ENCODE peak calls at places on chromosomes 1 and 21, in four cellular contexts. X is neural crest cell, W is mucosa of descending colon, J is foreskin fibroblast. H is an unnamed sample.
A peak's percentile ranks its signal among the peaks of the same experiment; 100 is the strongest.

GRCh38 chr1:44810101-44810761 is 1.9 kb downstream of the BTBD19 start:
- DNase-seq in J (no peak), X (no peak), W (no peak), H (no peak)

GRCh38 chr1:151243683-151244216 is 10.8 kb upstream of the PSMD4 start:
- DNase-seq in J (no peak), W (no peak), X (no peak), H (no peak)

GRCh38 chr1:30445449-30445848 is 277.9 kb downstream of the MATN1 start:
- DNase-seq in W (no peak), X (no peak), J (no peak), H (no peak)

GRCh38 chr1:81374481-81374880 is 426.3 kb upstream of the ADGRL2 start:
- DNase-seq in J (no peak), W (no peak), X (no peak), H (no peak)

GRCh38 chr1:206967096-206967851 is 3.0 kb downstream of the FCAMR start:
- DNase-seq in J (no peak), W (no peak), X (no peak), H (peak; percentile 23)

GRCh38 chr1:163231385-163231784 is 28.7 kb upstream of the RGS5 start:
- DNase-seq in W (no peak), J (peak; percentile 30), X (no peak), H (peak; percentile 39)

GRCh38 chr1:1089731-1090423 is 15.8 kb upstream of the RNF223 start:
- DNase-seq in X (no peak), J (no peak), W (no peak), H (no peak)

GRCh38 chr1:38941527-38942019 is at the start of gene RHBDL2:
- DNase-seq in W (peak; percentile 86), X (no peak), J (no peak), H (peak; percentile 39)

GRCh38 chr1:244050835-244051444 is at the start of gene ZBTB18:
- DNase-seq in X (no peak), J (peak; percentile 36), W (peak; percentile 23), H (peak; percentile 54)

GRCh38 chr1:3761296-3762010 is 9.2 kb downstream of the CCDC27 start:
- DNase-seq in J (no peak), W (no peak), X (no peak), H (no peak)

GRCh38 chr1:96236156-96236739 is 485.3 kb upstream of the PTBP2 start:
- DNase-seq in W (peak; percentile 65), J (peak; percentile 63), X (peak; percentile 43), H (peak; percentile 81)

GRCh38 chr1:24567792-24568388 is 12.0 kb downstream of the NCMAP start:
- DNase-seq in W (peak; percentile 73), J (no peak), X (no peak), H (no peak)

GRCh38 chr1:183506561-183506960 is 34.3 kb downstream of the SMG7 start:
- DNase-seq in J (no peak), W (no peak), X (no peak), H (peak; percentile 23)

GRCh38 chr21:45152265-45152746 is 77.9 kb downstream of the ADARB1 start:
- DNase-seq in J (no peak), W (peak; percentile 51), X (peak; percentile 51), H (no peak)
- TF ChIP-seq CTCF in J (no peak), W (no peak), X (peak; percentile 50), H (no peak)

GRCh38 chr1:179226749-179227148 is 2.7 kb downstream of the ABL2 start:
- DNase-seq in X (no peak), W (no peak), J (no peak), H (no peak)

GRCh38 chr1:179229214-179230140 is at the start of gene ABL2:
- DNase-seq in X (peak; percentile 57), W (peak; percentile 44), J (no peak), H (no peak)

GRCh38 chr1:179230721-179231120 is 1.2 kb upstream of the ABL2 start:
- DNase-seq in W (peak; percentile 56), J (no peak), X (no peak), H (no peak)

GRCh38 chr1:179230251-179230650 is 774 bp upstream of the ABL2 start:
- DNase-seq in X (no peak), W (no peak), J (peak; percentile 70), H (peak; percentile 83)

DNA sequence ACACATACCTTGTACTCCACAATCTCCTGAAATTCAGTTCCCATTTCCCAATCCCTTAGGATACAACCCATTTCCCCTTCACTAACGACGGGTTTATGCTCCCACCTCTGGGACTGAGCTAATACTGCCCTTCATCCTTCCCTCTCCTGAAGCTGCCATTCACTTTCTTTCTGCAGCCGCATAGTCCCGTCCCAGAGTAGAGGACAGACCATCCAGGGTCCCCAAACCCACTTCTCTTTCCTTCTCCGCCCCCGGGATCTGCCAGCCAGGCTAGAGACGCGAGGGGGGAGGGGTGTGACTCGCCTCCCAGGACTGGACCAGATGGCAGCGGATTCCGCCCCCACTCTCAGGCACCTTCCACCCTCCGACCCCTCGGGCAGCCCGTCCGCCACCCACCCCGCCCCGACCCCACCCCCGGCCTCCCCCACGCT is 679 bp downstream of the ABL2 start:
- DNase-seq in X (peak; percentile 31), J (no peak), W (peak; percentile 81), H (peak; percentile 31)
- TF ChIP-seq CTCF in X (no peak), J (no peak), W (no peak), H (no peak)

GRCh38 chr1:63005812-63006211 is 221.9 kb downstream of the ATG4C start:
- DNase-seq in J (no peak), W (no peak), X (no peak), H (no peak)

GRCh38 chr1:63000508-63000907 is 216.6 kb downstream of the ATG4C start:
- DNase-seq in X (no peak), J (no peak), W (no peak), H (no peak)

GRCh38 chr1:63004868-63005267 is 220.9 kb downstream of the ATG4C start:
- DNase-seq in X (no peak), J (peak; percentile 0), W (peak; percentile 6), H (peak; percentile 20)
- TF ChIP-seq CTCF in X (peak; percentile 46), J (no peak), W (no peak), H (peak; percentile 37)

DNA sequence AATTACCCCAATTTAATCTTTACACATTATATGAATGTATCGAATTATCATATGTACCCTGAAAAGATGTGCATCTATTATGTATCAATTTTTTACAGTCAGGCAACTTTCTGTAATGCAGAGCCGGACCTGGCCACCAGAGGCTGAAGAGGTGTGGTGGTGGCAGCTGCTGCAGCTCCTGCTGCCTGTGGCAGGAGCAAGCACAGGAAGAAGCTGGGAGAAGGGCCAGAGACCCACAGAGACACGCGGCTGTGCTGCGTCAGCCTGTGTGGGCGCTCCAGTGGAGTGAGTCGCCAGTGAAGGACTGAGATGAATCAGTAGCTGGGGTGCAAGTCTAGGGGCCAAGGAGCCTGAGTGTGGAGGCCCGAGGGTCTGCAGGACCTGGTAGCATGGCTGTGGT is 74.3 kb upstream of the COG2 start:
- DNase-seq in X (no peak), J (peak; percentile 0), W (peak; percentile 71), H (peak; percentile 46)
- TF ChIP-seq CTCF in X (peak; percentile 42), J (no peak), W (peak; percentile 51), H (peak; percentile 7)